ENCODE peak calls at places on chromosomes 2 and 18, in seven cellular contexts. One of them, this sample, is unnamed.

GRCh38 chr2:109031481-109032228 is 42.6 kb upstream of the EDAR start:
- DNase-seq in NCI-H1694 treated with DMSO at 0.1 percent for 48 hours: no peak
- DNase-seq in CD8-positive, alpha-beta T cell: peak; percentile 69
- DNase-seq in cardiac fibroblast: peak; percentile 65
- DNase-seq in uterus: peak; percentile 27
- DNase-seq in stimulated activated naive B cell treated with anti-CD40 and anti-IgM and Interleukin-4, amounts not matched to agents 10 μg/mL and 1 μg/mL and 100 μg/mL, for 72 hours: peak; percentile 35
- DNase-seq in HTR-8/SVneo: no peak
- DNase-seq in this sample: no peak

GRCh38 chr18:58345064-58345463 is 283.8 kb downstream of the ALPK2 start:
- DNase-seq in uterus: no peak
- DNase-seq in CD8-positive, alpha-beta T cell: no peak
- DNase-seq in stimulated activated naive B cell treated with anti-CD40 and anti-IgM and Interleukin-4, amounts not matched to agents 10 μg/mL and 1 μg/mL and 100 μg/mL, for 72 hours: no peak
- DNase-seq in cardiac fibroblast: no peak
- DNase-seq in HTR-8/SVneo: no peak
- DNase-seq in NCI-H1694 treated with DMSO at 0.1 percent for 48 hours: no peak
- DNase-seq in this sample: no peak

GRCh38 chr2:98598781-98599428 is 9.4 kb downstream of the COA5 start:
- DNase-seq in uterus: no peak
- DNase-seq in CD8-positive, alpha-beta T cell: no peak
- DNase-seq in cardiac fibroblast: peak; percentile 26
- DNase-seq in stimulated activated naive B cell treated with anti-CD40 and anti-IgM and Interleukin-4, amounts not matched to agents 10 μg/mL and 1 μg/mL and 100 μg/mL, for 72 hours: no peak
- DNase-seq in HTR-8/SVneo: no peak
- DNase-seq in NCI-H1694 treated with DMSO at 0.1 percent for 48 hours: no peak
- DNase-seq in this sample: no peak

GRCh38 chr2:217158906-217159305 is 299.0 kb upstream of the TNP1 start:
- DNase-seq in stimulated activated naive B cell treated with anti-CD40 and anti-IgM and Interleukin-4, amounts not matched to agents 10 μg/mL and 1 μg/mL and 100 μg/mL, for 72 hours: no peak
- DNase-seq in cardiac fibroblast: no peak
- DNase-seq in uterus: no peak
- DNase-seq in NCI-H1694 treated with DMSO at 0.1 percent for 48 hours: no peak
- DNase-seq in CD8-positive, alpha-beta T cell: no peak
- DNase-seq in HTR-8/SVneo: no peak
- DNase-seq in this sample: no peak

GRCh38 chr2:115574667-115575066 is 1132.2 kb downstream of the DPP10 start:
- DNase-seq in stimulated activated naive B cell treated with anti-CD40 and anti-IgM and Interleukin-4, amounts not matched to agents 10 μg/mL and 1 μg/mL and 100 μg/mL, for 72 hours: no peak
- DNase-seq in NCI-H1694 treated with DMSO at 0.1 percent for 48 hours: no peak
- DNase-seq in cardiac fibroblast: no peak
- DNase-seq in CD8-positive, alpha-beta T cell: no peak
- DNase-seq in HTR-8/SVneo: no peak
- DNase-seq in uterus: no peak
- DNase-seq in this sample: no peak

GRCh38 chr2:150909613-150910012 is 352.1 kb downstream of the RBM43 start:
- DNase-seq in CD8-positive, alpha-beta T cell: no peak
- DNase-seq in cardiac fibroblast: no peak
- DNase-seq in uterus: no peak
- DNase-seq in HTR-8/SVneo: no peak
- DNase-seq in NCI-H1694 treated with DMSO at 0.1 percent for 48 hours: no peak
- DNase-seq in stimulated activated naive B cell treated with anti-CD40 and anti-IgM and Interleukin-4, amounts not matched to agents 10 μg/mL and 1 μg/mL and 100 μg/mL, for 72 hours: no peak
- DNase-seq in this sample: no peak

GRCh38 chr18:79485788-79486355 is 90.1 kb downstream of the NFATC1 start:
- DNase-seq in CD8-positive, alpha-beta T cell: no peak
- DNase-seq in NCI-H1694 treated with DMSO at 0.1 percent for 48 hours: peak; percentile 29
- DNase-seq in cardiac fibroblast: peak; percentile 88
- DNase-seq in HTR-8/SVneo: peak; percentile 29
- DNase-seq in stimulated activated naive B cell treated with anti-CD40 and anti-IgM and Interleukin-4, amounts not matched to agents 10 μg/mL and 1 μg/mL and 100 μg/mL, for 72 hours: no peak
- DNase-seq in uterus: no peak
- DNase-seq in this sample: no peak

GRCh38 chr2:157838442-157839161 is 37.5 kb downstream of the ACVR1 start:
- DNase-seq in uterus: no peak
- DNase-seq in HTR-8/SVneo: peak; percentile 45
- DNase-seq in NCI-H1694 treated with DMSO at 0.1 percent for 48 hours: peak; percentile 71
- DNase-seq in cardiac fibroblast: peak; percentile 68
- DNase-seq in CD8-positive, alpha-beta T cell: no peak
- DNase-seq in stimulated activated naive B cell treated with anti-CD40 and anti-IgM and Interleukin-4, amounts not matched to agents 10 μg/mL and 1 μg/mL and 100 μg/mL, for 72 hours: peak; percentile 11
- DNase-seq in this sample: no peak

GRCh38 chr18:78713064-78713463 is 266.6 kb upstream of the SALL3 start:
- DNase-seq in stimulated activated naive B cell treated with anti-CD40 and anti-IgM and Interleukin-4, amounts not matched to agents 10 μg/mL and 1 μg/mL and 100 μg/mL, for 72 hours: no peak
- DNase-seq in cardiac fibroblast: no peak
- DNase-seq in HTR-8/SVneo: no peak
- DNase-seq in NCI-H1694 treated with DMSO at 0.1 percent for 48 hours: no peak
- DNase-seq in uterus: no peak
- DNase-seq in CD8-positive, alpha-beta T cell: no peak
- DNase-seq in this sample: no peak

GRCh38 chr2:105797298-105797819 is 52.6 kb downstream of the NCK2 start:
- DNase-seq in stimulated activated naive B cell treated with anti-CD40 and anti-IgM and Interleukin-4, amounts not matched to agents 10 μg/mL and 1 μg/mL and 100 μg/mL, for 72 hours: no peak
- DNase-seq in uterus: peak; percentile 52
- DNase-seq in HTR-8/SVneo: no peak
- DNase-seq in cardiac fibroblast: peak; percentile 63
- DNase-seq in NCI-H1694 treated with DMSO at 0.1 percent for 48 hours: no peak
- DNase-seq in CD8-positive, alpha-beta T cell: no peak
- DNase-seq in this sample: no peak

GRCh38 chr2:100545197-100545596 is 17.6 kb upstream of the PDCL3 start:
- DNase-seq in cardiac fibroblast: no peak
- DNase-seq in uterus: no peak
- DNase-seq in NCI-H1694 treated with DMSO at 0.1 percent for 48 hours: no peak
- DNase-seq in stimulated activated naive B cell treated with anti-CD40 and anti-IgM and Interleukin-4, amounts not matched to agents 10 μg/mL and 1 μg/mL and 100 μg/mL, for 72 hours: no peak
- DNase-seq in CD8-positive, alpha-beta T cell: no peak
- DNase-seq in HTR-8/SVneo: no peak
- DNase-seq in this sample: no peak

GRCh38 chr18:79942786-79943607 is 8.5 kb downstream of the SLC66A2 start:
- DNase-seq in uterus: no peak
- DNase-seq in CD8-positive, alpha-beta T cell: no peak
- DNase-seq in HTR-8/SVneo: no peak
- DNase-seq in cardiac fibroblast: no peak
- DNase-seq in NCI-H1694 treated with DMSO at 0.1 percent for 48 hours: no peak
- DNase-seq in stimulated activated naive B cell treated with anti-CD40 and anti-IgM and Interleukin-4, amounts not matched to agents 10 μg/mL and 1 μg/mL and 100 μg/mL, for 72 hours: no peak
- DNase-seq in this sample: no peak

GRCh38 chr2:127810156-127810636 is 775 bp downstream of the WDR33 start:
- DNase-seq in CD8-positive, alpha-beta T cell: no peak
- DNase-seq in uterus: no peak
- DNase-seq in cardiac fibroblast: peak; percentile 28
- DNase-seq in stimulated activated naive B cell treated with anti-CD40 and anti-IgM and Interleukin-4, amounts not matched to agents 10 μg/mL and 1 μg/mL and 100 μg/mL, for 72 hours: no peak
- DNase-seq in HTR-8/SVneo: no peak
- DNase-seq in NCI-H1694 treated with DMSO at 0.1 percent for 48 hours: no peak
- DNase-seq in this sample: no peak

GRCh38 chr2:64383881-64384280 is 70.1 kb upstream of the LGALSL start:
- DNase-seq in stimulated activated naive B cell treated with anti-CD40 and anti-IgM and Interleukin-4, amounts not matched to agents 10 μg/mL and 1 μg/mL and 100 μg/mL, for 72 hours: no peak
- DNase-seq in cardiac fibroblast: no peak
- DNase-seq in HTR-8/SVneo: no peak
- DNase-seq in CD8-positive, alpha-beta T cell: no peak
- DNase-seq in NCI-H1694 treated with DMSO at 0.1 percent for 48 hours: no peak
- DNase-seq in uterus: no peak
- DNase-seq in this sample: no peak

GRCh38 chr2:33395660-33396249 is 80.7 kb upstream of the RASGRP3 start:
- DNase-seq in stimulated activated naive B cell treated with anti-CD40 and anti-IgM and Interleukin-4, amounts not matched to agents 10 μg/mL and 1 μg/mL and 100 μg/mL, for 72 hours: peak; percentile 35
- DNase-seq in HTR-8/SVneo: peak; percentile 30
- DNase-seq in NCI-H1694 treated with DMSO at 0.1 percent for 48 hours: no peak
- DNase-seq in cardiac fibroblast: peak; percentile 81
- DNase-seq in uterus: peak; percentile 29
- DNase-seq in CD8-positive, alpha-beta T cell: peak; percentile 4
- DNase-seq in this sample: no peak

GRCh38 chr2:5969301-5969700 is 277.1 kb downstream of the SOX11 start:
- DNase-seq in stimulated activated naive B cell treated with anti-CD40 and anti-IgM and Interleukin-4, amounts not matched to agents 10 μg/mL and 1 μg/mL and 100 μg/mL, for 72 hours: no peak
- DNase-seq in uterus: no peak
- DNase-seq in cardiac fibroblast: no peak
- DNase-seq in CD8-positive, alpha-beta T cell: no peak
- DNase-seq in HTR-8/SVneo: no peak
- DNase-seq in NCI-H1694 treated with DMSO at 0.1 percent for 48 hours: peak; percentile 99
- DNase-seq in this sample: no peak

GRCh38 chr18:74745658-74746403 is 148.2 kb downstream of the ZNF407 start:
- DNase-seq in NCI-H1694 treated with DMSO at 0.1 percent for 48 hours: no peak
- DNase-seq in stimulated activated naive B cell treated with anti-CD40 and anti-IgM and Interleukin-4, amounts not matched to agents 10 μg/mL and 1 μg/mL and 100 μg/mL, for 72 hours: no peak
- DNase-seq in cardiac fibroblast: peak; percentile 36
- DNase-seq in HTR-8/SVneo: peak; percentile 4
- DNase-seq in CD8-positive, alpha-beta T cell: no peak
- DNase-seq in uterus: no peak
- DNase-seq in this sample: peak; percentile 89

GRCh38 chr18:68763082-68763481 is 34.8 kb upstream of the CCDC102B start:
- DNase-seq in CD8-positive, alpha-beta T cell: no peak
- DNase-seq in stimulated activated naive B cell treated with anti-CD40 and anti-IgM and Interleukin-4, amounts not matched to agents 10 μg/mL and 1 μg/mL and 100 μg/mL, for 72 hours: no peak
- DNase-seq in HTR-8/SVneo: no peak
- DNase-seq in cardiac fibroblast: peak; percentile 72
- DNase-seq in NCI-H1694 treated with DMSO at 0.1 percent for 48 hours: no peak
- DNase-seq in uterus: no peak
- DNase-seq in this sample: peak; percentile 10

GRCh38 chr18:42053188-42053781 is 98.3 kb downstream of the PIK3C3 start:
- DNase-seq in stimulated activated naive B cell treated with anti-CD40 and anti-IgM and Interleukin-4, amounts not matched to agents 10 μg/mL and 1 μg/mL and 100 μg/mL, for 72 hours: peak; percentile 26
- DNase-seq in uterus: peak; percentile 24
- DNase-seq in HTR-8/SVneo: peak; percentile 13
- DNase-seq in cardiac fibroblast: peak; percentile 80
- DNase-seq in NCI-H1694 treated with DMSO at 0.1 percent for 48 hours: peak; percentile 30
- DNase-seq in CD8-positive, alpha-beta T cell: peak; percentile 39
- DNase-seq in this sample: no peak

GRCh38 chr2:112630268-112630667 is 15.5 kb upstream of the SLC20A1 start:
- DNase-seq in stimulated activated naive B cell treated with anti-CD40 and anti-IgM and Interleukin-4, amounts not matched to agents 10 μg/mL and 1 μg/mL and 100 μg/mL, for 72 hours: no peak
- DNase-seq in NCI-H1694 treated with DMSO at 0.1 percent for 48 hours: no peak
- DNase-seq in uterus: no peak
- DNase-seq in HTR-8/SVneo: no peak
- DNase-seq in cardiac fibroblast: no peak
- DNase-seq in CD8-positive, alpha-beta T cell: no peak
- DNase-seq in this sample: no peak

GRCh38 chr2:54531558-54531957 is 75.4 kb downstream of the SPTBN1 start:
- DNase-seq in NCI-H1694 treated with DMSO at 0.1 percent for 48 hours: no peak
- DNase-seq in CD8-positive, alpha-beta T cell: no peak
- DNase-seq in HTR-8/SVneo: peak; percentile 26
- DNase-seq in stimulated activated naive B cell treated with anti-CD40 and anti-IgM and Interleukin-4, amounts not matched to agents 10 μg/mL and 1 μg/mL and 100 μg/mL, for 72 hours: no peak
- DNase-seq in uterus: no peak
- DNase-seq in cardiac fibroblast: peak; percentile 27
- DNase-seq in this sample: no peak

GRCh38 chr2:25558262-25558661 is 115.1 kb downstream of the DTNB start:
- DNase-seq in CD8-positive, alpha-beta T cell: no peak
- DNase-seq in cardiac fibroblast: peak; percentile 67
- DNase-seq in stimulated activated naive B cell treated with anti-CD40 and anti-IgM and Interleukin-4, amounts not matched to agents 10 μg/mL and 1 μg/mL and 100 μg/mL, for 72 hours: peak; percentile 25
- DNase-seq in HTR-8/SVneo: peak; percentile 25
- DNase-seq in NCI-H1694 treated with DMSO at 0.1 percent for 48 hours: no peak
- DNase-seq in uterus: no peak
- DNase-seq in this sample: peak; percentile 47

GRCh38 chr2:171253279-171253678 is 92.6 kb upstream of the TLK1 start:
- DNase-seq in stimulated activated naive B cell treated with anti-CD40 and anti-IgM and Interleukin-4, amounts not matched to agents 10 μg/mL and 1 μg/mL and 100 μg/mL, for 72 hours: no peak
- DNase-seq in uterus: no peak
- DNase-seq in cardiac fibroblast: no peak
- DNase-seq in HTR-8/SVneo: no peak
- DNase-seq in CD8-positive, alpha-beta T cell: no peak
- DNase-seq in NCI-H1694 treated with DMSO at 0.1 percent for 48 hours: no peak
- DNase-seq in this sample: no peak

GRCh38 chr2:241798631-241799521 is 10.1 kb upstream of the NEU4 start:
- DNase-seq in CD8-positive, alpha-beta T cell: no peak
- DNase-seq in HTR-8/SVneo: no peak
- DNase-seq in NCI-H1694 treated with DMSO at 0.1 percent for 48 hours: no peak
- DNase-seq in stimulated activated naive B cell treated with anti-CD40 and anti-IgM and Interleukin-4, amounts not matched to agents 10 μg/mL and 1 μg/mL and 100 μg/mL, for 72 hours: no peak
- DNase-seq in uterus: no peak
- DNase-seq in cardiac fibroblast: no peak
- DNase-seq in this sample: no peak

GRCh38 chr2:64018715-64019082 is 529 bp downstream of the VPS54 start:
- DNase-seq in NCI-H1694 treated with DMSO at 0.1 percent for 48 hours: no peak
- DNase-seq in uterus: peak; percentile 51
- DNase-seq in stimulated activated naive B cell treated with anti-CD40 and anti-IgM and Interleukin-4, amounts not matched to agents 10 μg/mL and 1 μg/mL and 100 μg/mL, for 72 hours: peak; percentile 47
- DNase-seq in cardiac fibroblast: peak; percentile 58
- DNase-seq in CD8-positive, alpha-beta T cell: peak; percentile 27
- DNase-seq in HTR-8/SVneo: peak; percentile 30
- DNase-seq in this sample: no peak

GRCh38 chr2:109382236-109382930 is 231.4 kb downstream of the SEPTIN10 start:
- DNase-seq in NCI-H1694 treated with DMSO at 0.1 percent for 48 hours: no peak
- DNase-seq in HTR-8/SVneo: no peak
- DNase-seq in uterus: peak; percentile 11
- DNase-seq in CD8-positive, alpha-beta T cell: no peak
- DNase-seq in cardiac fibroblast: no peak
- DNase-seq in stimulated activated naive B cell treated with anti-CD40 and anti-IgM and Interleukin-4, amounts not matched to agents 10 μg/mL and 1 μg/mL and 100 μg/mL, for 72 hours: no peak
- DNase-seq in this sample: no peak

This sample was measured in Panc1.